ENCODE peak calls at places on chromosomes 6 and 20, in nine cellular contexts. One of them, this sample, is unnamed.

GRCh38 chr6:116072368-116072767 is 11.7 kb upstream of the FRK start:
- DNase-seq in memory B cell: no peak
- DNase-seq in retinal pigment epithelial cell: no peak
- DNase-seq in stimulated activated CD8-positive, alpha-beta memory T cell treated with anti-CD3 and anti-CD28 coated beads, Interleukin-4, amount 100 ng/mL, for 1 hour: no peak
- DNase-seq in astrocyte of the hippocampus: no peak
- DNase-seq in A549: no peak
- DNase-seq in NCI-H1092 treated with DMSO at 0.1 percent for 48 hours: no peak
- DNase-seq in activated CD8-positive, alpha-beta T cell treated with anti-CD3 and anti-CD28 coated beads for 36 hours: peak; percentile 19
- DNase-seq in hypothalamus: no peak
- DNase-seq in this sample: no peak

GRCh38 chr6:158812611-158813010 is 6.6 kb downstream of the EZR start:
- DNase-seq in memory B cell: no peak
- DNase-seq in retinal pigment epithelial cell: no peak
- DNase-seq in stimulated activated CD8-positive, alpha-beta memory T cell treated with anti-CD3 and anti-CD28 coated beads, Interleukin-4, amount 100 ng/mL, for 1 hour: no peak
- DNase-seq in astrocyte of the hippocampus: no peak
- DNase-seq in A549: no peak
- DNase-seq in NCI-H1092 treated with DMSO at 0.1 percent for 48 hours: no peak
- DNase-seq in activated CD8-positive, alpha-beta T cell treated with anti-CD3 and anti-CD28 coated beads for 36 hours: no peak
- DNase-seq in hypothalamus: no peak
- DNase-seq in this sample: no peak

GRCh38 chr6:81487489-81487888 is 265.0 kb downstream of the TENT5A start:
- DNase-seq in memory B cell: no peak
- DNase-seq in retinal pigment epithelial cell: no peak
- DNase-seq in stimulated activated CD8-positive, alpha-beta memory T cell treated with anti-CD3 and anti-CD28 coated beads, Interleukin-4, amount 100 ng/mL, for 1 hour: no peak
- DNase-seq in astrocyte of the hippocampus: no peak
- DNase-seq in A549: peak; percentile 4
- DNase-seq in NCI-H1092 treated with DMSO at 0.1 percent for 48 hours: no peak
- DNase-seq in activated CD8-positive, alpha-beta T cell treated with anti-CD3 and anti-CD28 coated beads for 36 hours: no peak
- DNase-seq in hypothalamus: peak; percentile 25
- DNase-seq in this sample: no peak

GRCh38 chr6:31087494-31088089 is 24.8 kb downstream of the C6orf15 start:
- DNase-seq in memory B cell: peak; percentile 90
- DNase-seq in retinal pigment epithelial cell: no peak
- DNase-seq in stimulated activated CD8-positive, alpha-beta memory T cell treated with anti-CD3 and anti-CD28 coated beads, Interleukin-4, amount 100 ng/mL, for 1 hour: peak; percentile 81
- DNase-seq in astrocyte of the hippocampus: peak; percentile 92
- DNase-seq in A549: peak; percentile 76
- DNase-seq in NCI-H1092 treated with DMSO at 0.1 percent for 48 hours: peak; percentile 43
- DNase-seq in activated CD8-positive, alpha-beta T cell treated with anti-CD3 and anti-CD28 coated beads for 36 hours: peak; percentile 92
- DNase-seq in hypothalamus: peak; percentile 41
- DNase-seq in this sample: peak; percentile 78

GRCh38 chr20:59525500-59526241 is 78.7 kb upstream of the PHACTR3 start:
- DNase-seq in memory B cell: no peak
- DNase-seq in retinal pigment epithelial cell: no peak
- DNase-seq in stimulated activated CD8-positive, alpha-beta memory T cell treated with anti-CD3 and anti-CD28 coated beads, Interleukin-4, amount 100 ng/mL, for 1 hour: no peak
- DNase-seq in astrocyte of the hippocampus: peak; percentile 71
- DNase-seq in A549: peak; percentile 43
- DNase-seq in NCI-H1092 treated with DMSO at 0.1 percent for 48 hours: peak; percentile 43
- DNase-seq in activated CD8-positive, alpha-beta T cell treated with anti-CD3 and anti-CD28 coated beads for 36 hours: peak; percentile 48
- DNase-seq in hypothalamus: peak; percentile 29
- DNase-seq in this sample: no peak

GRCh38 chr6:126880926-126881325 is 237.5 kb upstream of the RSPO3 start:
- DNase-seq in memory B cell: no peak
- DNase-seq in retinal pigment epithelial cell: no peak
- DNase-seq in stimulated activated CD8-positive, alpha-beta memory T cell treated with anti-CD3 and anti-CD28 coated beads, Interleukin-4, amount 100 ng/mL, for 1 hour: no peak
- DNase-seq in astrocyte of the hippocampus: no peak
- DNase-seq in A549: no peak
- DNase-seq in NCI-H1092 treated with DMSO at 0.1 percent for 48 hours: no peak
- DNase-seq in activated CD8-positive, alpha-beta T cell treated with anti-CD3 and anti-CD28 coated beads for 36 hours: no peak
- DNase-seq in hypothalamus: no peak
- DNase-seq in this sample: no peak

GRCh38 chr6:128532110-128532509 is 11.7 kb upstream of the PTPRK start:
- DNase-seq in memory B cell: no peak
- DNase-seq in retinal pigment epithelial cell: no peak
- DNase-seq in stimulated activated CD8-positive, alpha-beta memory T cell treated with anti-CD3 and anti-CD28 coated beads, Interleukin-4, amount 100 ng/mL, for 1 hour: no peak
- DNase-seq in astrocyte of the hippocampus: no peak
- DNase-seq in A549: no peak
- DNase-seq in NCI-H1092 treated with DMSO at 0.1 percent for 48 hours: no peak
- DNase-seq in activated CD8-positive, alpha-beta T cell treated with anti-CD3 and anti-CD28 coated beads for 36 hours: no peak
- DNase-seq in hypothalamus: no peak
- DNase-seq in this sample: no peak

GRCh38 chr6:52610745-52611355 is 34.0 kb upstream of the TRAM2 start:
- DNase-seq in memory B cell: no peak
- DNase-seq in retinal pigment epithelial cell: peak; percentile 70
- DNase-seq in stimulated activated CD8-positive, alpha-beta memory T cell treated with anti-CD3 and anti-CD28 coated beads, Interleukin-4, amount 100 ng/mL, for 1 hour: no peak
- DNase-seq in astrocyte of the hippocampus: no peak
- DNase-seq in A549: no peak
- DNase-seq in NCI-H1092 treated with DMSO at 0.1 percent for 48 hours: no peak
- DNase-seq in activated CD8-positive, alpha-beta T cell treated with anti-CD3 and anti-CD28 coated beads for 36 hours: no peak
- DNase-seq in hypothalamus: no peak
- DNase-seq in this sample: no peak

GRCh38 chr20:3735768-3736167 is 3.3 kb downstream of the HSPA12B start:
- DNase-seq in memory B cell: no peak
- DNase-seq in retinal pigment epithelial cell: no peak
- DNase-seq in stimulated activated CD8-positive, alpha-beta memory T cell treated with anti-CD3 and anti-CD28 coated beads, Interleukin-4, amount 100 ng/mL, for 1 hour: no peak
- DNase-seq in astrocyte of the hippocampus: no peak
- DNase-seq in A549: no peak
- DNase-seq in NCI-H1092 treated with DMSO at 0.1 percent for 48 hours: no peak
- DNase-seq in activated CD8-positive, alpha-beta T cell treated with anti-CD3 and anti-CD28 coated beads for 36 hours: no peak
- DNase-seq in hypothalamus: no peak
- DNase-seq in this sample: no peak

GRCh38 chr6:165884813-165885765 is 222.0 kb upstream of the PDE10A start:
- DNase-seq in memory B cell: peak; percentile 57
- DNase-seq in retinal pigment epithelial cell: peak; percentile 15
- DNase-seq in stimulated activated CD8-positive, alpha-beta memory T cell treated with anti-CD3 and anti-CD28 coated beads, Interleukin-4, amount 100 ng/mL, for 1 hour: no peak
- DNase-seq in astrocyte of the hippocampus: peak; percentile 86
- DNase-seq in A549: peak; percentile 69
- DNase-seq in NCI-H1092 treated with DMSO at 0.1 percent for 48 hours: peak; percentile 78
- DNase-seq in activated CD8-positive, alpha-beta T cell treated with anti-CD3 and anti-CD28 coated beads for 36 hours: peak; percentile 91
- DNase-seq in hypothalamus: peak; percentile 45
- DNase-seq in this sample: peak; percentile 60

GRCh38 chr20:32922466-32922865 is 63.7 kb downstream of the EFCAB8 start:
- DNase-seq in memory B cell: peak; percentile 2
- DNase-seq in retinal pigment epithelial cell: no peak
- DNase-seq in stimulated activated CD8-positive, alpha-beta memory T cell treated with anti-CD3 and anti-CD28 coated beads, Interleukin-4, amount 100 ng/mL, for 1 hour: no peak
- DNase-seq in astrocyte of the hippocampus: no peak
- DNase-seq in A549: no peak
- DNase-seq in NCI-H1092 treated with DMSO at 0.1 percent for 48 hours: no peak
- DNase-seq in activated CD8-positive, alpha-beta T cell treated with anti-CD3 and anti-CD28 coated beads for 36 hours: no peak
- DNase-seq in hypothalamus: no peak
- DNase-seq in this sample: no peak